ENCODE peak calls at places on chromosomes 16 and 17, in eight cellular contexts. C, L, U, A, V, M, D and X are unnamed samples.

GRCh38 chr17:39867084-39867890 is 715 bp upstream of the ZPBP2 start:
- DNase-seq in C (no peak), L (peak), U (no peak), A (peak), V (no peak), M (peak), D (no peak), X (peak)

GRCh38 chr17:49031965-49032928 is 35.1 kb downstream of the IGF2BP1 start:
- DNase-seq in C (peak), L (peak), U (peak), A (no peak), V (peak), M (peak), D (peak), X (peak)

GRCh38 chr17:45411348-45412105 is 21.1 kb downstream of the ARHGAP27 start:
- DNase-seq in C (no peak), L (no peak), U (no peak), A (no peak), V (no peak), M (no peak), D (no peak), X (no peak)

GRCh38 chr17:38749222-38750043 is 1.3 kb upstream of the PCGF2 start:
- DNase-seq in C (no peak), L (no peak), U (peak), A (no peak), V (peak), M (no peak), D (peak), X (no peak)

GRCh38 chr17:7478276-7479138 is 924 bp downstream of the ZBTB4 start:
- DNase-seq in C (no peak), L (peak), U (peak), A (peak), V (peak), M (peak), D (peak), X (peak)

GRCh38 chr17:62895650-62896301 is 70.3 kb upstream of the TANC2 start:
- DNase-seq in C (no peak), L (no peak), U (peak), A (no peak), V (no peak), M (no peak), D (no peak), X (no peak)

GRCh38 chr16:3874794-3875692 is 5.5 kb downstream of the CREBBP start:
- DNase-seq in C (no peak), L (no peak), U (no peak), A (no peak), V (no peak), M (no peak), D (no peak), X (no peak)

GRCh38 chr17:27543464-27543856 is 87.2 kb downstream of the KSR1 start:
- DNase-seq in C (no peak), L (no peak), U (no peak), A (no peak), V (no peak), M (no peak), D (no peak), X (no peak)

GRCh38 chr17:68143425-68143824 is 104.4 kb upstream of the AMZ2 start:
- DNase-seq in C (no peak), L (no peak), U (no peak), A (no peak), V (no peak), M (no peak), D (no peak), X (no peak)

GRCh38 chr16:85010446-85010930 is 847 bp downstream of the ZDHHC7 start:
- DNase-seq in C (no peak), L (no peak), U (no peak), A (no peak), V (no peak), M (no peak), D (no peak), X (no peak)

GRCh38 chr16:49454426-49455180 is 81.0 kb downstream of the C16orf78 start:
- DNase-seq in C (no peak), L (no peak), U (no peak), A (no peak), V (no peak), M (no peak), D (peak), X (no peak)

GRCh38 chr16:81571592-81572230 is 127.1 kb downstream of the CMIP start:
- DNase-seq in C (no peak), L (no peak), U (no peak), A (no peak), V (no peak), M (no peak), D (no peak), X (no peak)

GRCh38 chr17:29573558-29573870 is 5.0 kb downstream of the TP53I13 start:
- DNase-seq in C (no peak), L (no peak), U (no peak), A (no peak), V (no peak), M (no peak), D (no peak), X (no peak)